ENCODE peak calls at places on chromosomes 3 and 15, in nine cellular contexts. H, Q, B, V, C, P, S, Y and X are unnamed samples.
A peak's percentile ranks its signal among the peaks of the same experiment; 100 is the strongest.

GRCh38 chr3:29914861-29915524 is 634.1 kb downstream of the RBMS3 start:
- DNase-seq in S (no peak), V (no peak), Y (no peak), C (no peak), H (no peak), Q (no peak), P (no peak), B (no peak), X (no peak)

GRCh38 chr15:98522127-98522526 is 126.2 kb upstream of the IGF1R start:
- DNase-seq in C (no peak), Q (no peak), H (no peak), B (no peak), S (no peak), P (no peak), V (no peak), Y (no peak), X (no peak)

GRCh38 chr3:37224879-37225278 is 50.5 kb upstream of the LRRFIP2 start:
- DNase-seq in S (no peak), Q (no peak), Y (no peak), H (no peak), B (no peak), V (no peak), C (no peak), P (no peak), X (no peak)

GRCh38 chr15:38992541-38993334 is 428.1 kb upstream of the RASGRP1 start:
- DNase-seq in S (no peak), P (no peak), V (no peak), Y (no peak), B (no peak), C (no peak), H (no peak), Q (no peak), X (no peak)

GRCh38 chr3:13352621-13353131 is 67.4 kb downstream of the NUP210 start:
- DNase-seq in P (no peak), H (peak; percentile 12), B (no peak), Q (no peak), Y (no peak), S (no peak), C (peak; percentile 94), V (no peak), X (no peak)

GRCh38 chr15:49831206-49831965 is 210.5 kb downstream of the DTWD1 start:
- DNase-seq in C (no peak), S (no peak), Y (peak; percentile 64), H (peak; percentile 73), Q (no peak), B (no peak), P (peak; percentile 74), V (peak; percentile 36), X (no peak)

GRCh38 chr15:62035256-62035908 is 24.9 kb downstream of the VPS13C start:
- DNase-seq in Y (no peak), B (no peak), S (no peak), C (no peak), Q (no peak), P (no peak), V (no peak), H (no peak), X (no peak)

GRCh38 chr15:56943398-56943797 is 25.0 kb downstream of the TCF12 start:
- DNase-seq in P (no peak), S (no peak), B (no peak), V (no peak), Y (no peak), H (no peak), C (no peak), Q (no peak), X (no peak)

GRCh38 chr3:143832433-143832832 is 15.8 kb downstream of the SLC9A9 start:
- DNase-seq in V (no peak), S (no peak), P (no peak), B (no peak), C (no peak), Y (no peak), Q (no peak), H (no peak), X (no peak)

GRCh38 chr3:108477511-108478147 is 32.8 kb downstream of the MYH15 start:
- DNase-seq in Q (peak; percentile 38), B (peak; percentile 52), S (peak; percentile 79), H (peak; percentile 72), P (no peak), V (peak; percentile 17), Y (peak; percentile 64), C (peak; percentile 47), X (peak; percentile 38)

GRCh38 chr3:134609821-134610454 is 40.9 kb downstream of the KY start:
- DNase-seq in P (no peak), Q (no peak), S (no peak), B (no peak), Y (no peak), C (no peak), V (no peak), H (no peak), X (no peak)

GRCh38 chr15:77630064-77630463 is 2.6 kb downstream of the LINGO1 start:
- DNase-seq in H (no peak), Y (no peak), V (no peak), S (peak; percentile 6), B (no peak), C (no peak), Q (no peak), P (no peak), X (no peak)
- TF ChIP-seq EP300 in H (no peak), Y (no peak), V (no peak), S (no peak), B (no peak), C (no peak), Q (no peak), P (no peak), X (no peak)

GRCh38 chr15:40296561-40297230 is 11.0 kb downstream of the PLCB2 start:
- DNase-seq in Y (no peak), B (no peak), H (no peak), Q (no peak), P (no peak), S (no peak), V (no peak), C (no peak), X (no peak)
- H3K4me1 ChIP-seq in Y (peaks cover under 1% of the 10 kb centered on the region), B (no peaks in the 10 kb centered on the region), H (no peaks in the 10 kb centered on the region), Q (no peaks in the 10 kb centered on the region), P (peaks cover 14% of the 10 kb centered on the region), S (no peaks in the 10 kb centered on the region), V (no peaks in the 10 kb centered on the region), C (peaks cover 27% of the 10 kb centered on the region), X (no peaks in the 10 kb centered on the region)

DNA sequence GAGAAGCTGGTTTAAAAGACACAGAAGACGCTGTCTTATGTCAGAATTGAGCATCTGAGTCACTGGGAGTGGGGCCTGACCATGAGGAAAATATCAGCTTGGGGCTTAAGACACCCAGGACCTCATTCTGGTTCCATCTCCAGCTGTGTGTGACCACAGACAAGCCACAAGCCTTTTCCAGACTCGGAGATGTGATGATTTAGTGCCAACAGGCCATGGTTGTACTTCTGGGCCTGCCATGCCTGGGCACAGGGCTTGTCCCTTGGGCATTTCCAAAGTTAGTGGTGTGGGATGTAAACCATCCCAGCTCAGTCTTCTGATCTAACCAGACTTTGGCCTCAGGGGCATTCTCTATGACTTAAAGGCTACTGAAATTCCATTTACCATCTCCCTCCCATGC is 269.8 kb downstream of the RYR3 start:
- DNase-seq in V (no peak), Y (no peak), P (no peak), C (no peak), B (no peak), Q (no peak), S (no peak), H (no peak), X (no peak)
- TF ChIP-seq EP300 in V (no peak), Y (no peak), P (no peak), C (no peak), B (no peak), Q (no peak), S (no peak), H (no peak), X (no peak)

GRCh38 chr3:8724108-8724752 is 9.4 kb upstream of the CAV3 start:
- DNase-seq in Q (no peak), B (no peak), H (no peak), S (no peak), Y (no peak), V (no peak), P (no peak), C (no peak), X (no peak)
- H3K4me1 ChIP-seq in Q (no peaks in the 10 kb centered on the region), B (no peaks in the 10 kb centered on the region), H (peaks cover 10% of the 10 kb centered on the region), S (no peaks in the 10 kb centered on the region), Y (no peaks in the 10 kb centered on the region), V (no peaks in the 10 kb centered on the region), P (no peaks in the 10 kb centered on the region), C (no peaks in the 10 kb centered on the region), X (no peaks in the 10 kb centered on the region)

DNA sequence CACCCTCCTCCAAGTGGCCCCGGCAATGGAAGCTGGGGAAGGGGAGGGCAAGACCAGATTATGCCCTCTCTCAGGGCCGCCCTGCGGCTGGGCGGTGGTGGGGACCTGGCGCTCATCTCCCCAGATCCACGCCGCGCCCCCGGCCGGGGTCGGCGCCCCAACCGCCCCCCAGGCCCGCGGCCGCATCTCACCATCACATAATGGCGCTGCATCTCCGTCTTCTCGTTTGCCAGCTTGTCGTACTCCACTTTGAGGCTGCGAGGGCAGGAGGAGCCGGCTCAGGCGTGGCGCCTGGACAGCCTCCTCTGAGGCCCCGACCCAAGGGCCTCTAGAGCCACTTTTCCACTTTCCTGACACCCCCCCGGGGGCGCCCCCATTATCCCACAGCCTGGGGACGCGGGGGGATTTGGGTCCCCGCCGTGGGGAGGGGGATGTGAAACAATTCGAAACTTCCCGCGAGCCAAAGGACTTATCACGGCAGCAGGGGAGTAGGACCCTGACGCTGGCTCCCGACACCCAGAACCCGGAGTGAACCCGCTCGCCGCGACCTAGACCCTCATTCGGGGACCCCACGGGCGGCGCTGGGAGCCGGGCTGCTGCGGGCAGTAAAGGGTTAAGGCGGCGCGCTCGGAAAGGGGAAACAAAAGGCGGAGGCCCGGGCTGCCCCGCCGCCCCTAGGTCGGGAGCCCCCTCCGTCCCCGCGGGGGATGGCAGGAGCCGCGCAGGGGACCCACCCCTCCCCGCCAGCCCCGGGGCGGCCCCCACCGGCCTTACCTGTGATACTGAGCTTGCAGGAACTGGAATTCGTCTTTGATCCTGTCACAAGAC is 2.1 kb downstream of the TLE3 start:
- DNase-seq in Q (peak; percentile 75), V (no peak), S (peak; percentile 43), H (no peak), Y (peak; percentile 75), P (peak; percentile 72), C (peak; percentile 55), B (peak; percentile 47), X (peak; percentile 49)
- TF ChIP-seq EP300 in Q (no peak), V (no peak), S (no peak), H (no peak), Y (no peak), P (no peak), C (no peak), B (no peak), X (no peak)

GRCh38 chr3:120460862-120461261 is 10.1 kb upstream of the FSTL1 start:
- DNase-seq in V (no peak), P (no peak), C (no peak), H (no peak), Q (no peak), S (no peak), B (no peak), Y (no peak), X (no peak)

GRCh38 chr3:120460217-120460616 is 9.4 kb upstream of the FSTL1 start:
- DNase-seq in S (no peak), C (no peak), P (no peak), Q (no peak), H (no peak), V (no peak), B (no peak), Y (no peak), X (no peak)

GRCh38 chr3:120459196-120459595 is 8.4 kb upstream of the FSTL1 start:
- DNase-seq in V (no peak), P (no peak), S (no peak), Q (no peak), C (no peak), B (no peak), Y (no peak), H (no peak), X (no peak)

GRCh38 chr3:120461416-120461815 is 10.6 kb upstream of the FSTL1 start:
- DNase-seq in S (no peak), C (no peak), P (no peak), V (no peak), H (no peak), Y (no peak), B (no peak), Q (no peak), X (no peak)

GRCh38 chr3:120462409-120462959 is 11.7 kb upstream of the FSTL1 start:
- DNase-seq in V (no peak), C (no peak), P (no peak), B (no peak), Q (no peak), H (no peak), S (no peak), Y (no peak), X (no peak)
- H3K4me1 ChIP-seq in V (no peaks in the 10 kb centered on the region), C (no peaks in the 10 kb centered on the region), P (peaks cover 14% of the 10 kb centered on the region), B (no peaks in the 10 kb centered on the region), Q (peaks cover 5% of the 10 kb centered on the region), H (no peaks in the 10 kb centered on the region), S (no peaks in the 10 kb centered on the region), Y (no peaks in the 10 kb centered on the region), X (no peaks in the 10 kb centered on the region)